ENCODE peak calls at places on chromosomes 11 and 22, in six cellular contexts. O is GM13977, K is stomach, E is neural crest cell, N is lower lobe of right lung, I is esophagus muscularis mucosa. T is an unnamed sample.

GRCh38 chr22:50529416-50530279 is at the start of gene TYMP:
- DNase-seq in O (peak; percentile 93), K (peak; percentile 83), E (no peak), N (peak; percentile 90), I (no peak), T (peak; percentile 85)

GRCh38 chr11:4644233-4644632 is 451 bp downstream of the OR51E1 start:
- DNase-seq in O (no peak), K (no peak), E (no peak), N (no peak), I (no peak), T (no peak)

GRCh38 chr22:23380230-23380573 is 199.9 kb downstream of the IGLL1 start:
- DNase-seq in O (no peak), K (peak; percentile 41), E (no peak), N (no peak), I (no peak), T (no peak)

GRCh38 chr11:19919050-19919561 is 206.5 kb downstream of the NAV2 start:
- DNase-seq in O (no peak), K (peak; percentile 65), E (no peak), N (peak; percentile 80), I (no peak), T (no peak)

GRCh38 chr11:86172894-86173293 is 71.7 kb upstream of the EED start:
- DNase-seq in O (no peak), K (no peak), E (no peak), N (no peak), I (no peak), T (no peak)

GRCh38 chr11:100791873-100792272 is 104.8 kb downstream of the ARHGAP42 start:
- DNase-seq in O (no peak), K (no peak), E (no peak), N (no peak), I (no peak), T (no peak)

GRCh38 chr22:30277547-30278344 is 11.1 kb upstream of the OSM start:
- DNase-seq in O (no peak), K (no peak), E (no peak), N (no peak), I (no peak), T (no peak)

GRCh38 chr11:65850217-65851082 is 7.5 kb downstream of the CFL1 start:
- DNase-seq in O (no peak), K (no peak), E (no peak), N (no peak), I (no peak), T (no peak)

GRCh38 chr11:77619576-77620198 is 17.9 kb downstream of the CLNS1A start:
- DNase-seq in O (peak; percentile 14), K (no peak), E (peak; percentile 18), N (no peak), I (no peak), T (peak; percentile 20)

GRCh38 chr11:93957553-93957952 is 63.6 kb upstream of the HEPHL1 start:
- DNase-seq in O (no peak), K (no peak), E (no peak), N (no peak), I (no peak), T (no peak)

GRCh38 chr11:3840289-3840869 is 380 bp downstream of the RHOG start:
- DNase-seq in O (no peak), K (no peak), E (peak; percentile 44), N (peak; percentile 55), I (no peak), T (no peak)

GRCh38 chr11:123457187-123457770 is 27.2 kb downstream of the GRAMD1B start:
- DNase-seq in O (no peak), K (no peak), E (no peak), N (peak; percentile 63), I (no peak), T (no peak)

GRCh38 chr22:46336119-46337078 is 885 bp downstream of the TRMU start:
- DNase-seq in O (no peak), K (peak; percentile 32), E (no peak), N (peak; percentile 59), I (no peak), T (no peak)

GRCh38 chr11:134576721-134577171 is 164.7 kb upstream of the B3GAT1 start:
- DNase-seq in O (no peak), K (no peak), E (no peak), N (no peak), I (peak; percentile 84), T (no peak)

GRCh38 chr11:57094206-57094940 is 87.4 kb upstream of the LRRC55 start:
- DNase-seq in O (no peak), K (no peak), E (no peak), N (no peak), I (no peak), T (no peak)

GRCh38 chr11:107988397-107989158 is 20.1 kb upstream of the CUL5 start:
- DNase-seq in O (no peak), K (no peak), E (no peak), N (no peak), I (no peak), T (no peak)

GRCh38 chr11:97367406-97368083 is 977.7 kb downstream of the JRKL start:
- DNase-seq in O (no peak), K (no peak), E (no peak), N (no peak), I (no peak), T (no peak)

GRCh38 chr11:3357994-3358676 is 20.8 kb downstream of the ZNF195 start:
- DNase-seq in O (no peak), K (no peak), E (no peak), N (no peak), I (no peak), T (no peak)

GRCh38 chr11:69817265-69818236 is 1.7 kb downstream of the FGF3 start:
- DNase-seq in O (no peak), K (no peak), E (no peak), N (no peak), I (no peak), T (no peak)

GRCh38 chr11:71999813-72000590 is 1.3 kb downstream of the IL18BP start:
- DNase-seq in O (no peak), K (no peak), E (no peak), N (no peak), I (no peak), T (no peak)

GRCh38 chr11:128463386-128463829 is 124.0 kb downstream of the ETS1 start:
- DNase-seq in O (no peak), K (no peak), E (no peak), N (no peak), I (peak; percentile 81), T (no peak)

GRCh38 chr11:8250446-8250845 is 13.2 kb downstream of the LMO1 start:
- DNase-seq in O (no peak), K (no peak), E (no peak), N (peak; percentile 19), I (no peak), T (no peak)

GRCh38 chr11:66685276-66686099 is 7.8 kb upstream of the RBM4B start:
- DNase-seq in O (no peak), K (no peak), E (no peak), N (no peak), I (no peak), T (no peak)

GRCh38 chr22:27237342-27237741 is 564.2 kb downstream of the MN1 start:
- DNase-seq in O (no peak), K (no peak), E (no peak), N (no peak), I (no peak), T (no peak)

GRCh38 chr22:47808886-47809620 is 1046.6 kb downstream of the TBC1D22A start:
- DNase-seq in O (no peak), K (no peak), E (no peak), N (no peak), I (no peak), T (no peak)

GRCh38 chr11:119262668-119263351 is 54.1 kb downstream of the MCAM start:
- DNase-seq in O (peak; percentile 31), K (no peak), E (no peak), N (no peak), I (no peak), T (peak; percentile 19)

DNA sequence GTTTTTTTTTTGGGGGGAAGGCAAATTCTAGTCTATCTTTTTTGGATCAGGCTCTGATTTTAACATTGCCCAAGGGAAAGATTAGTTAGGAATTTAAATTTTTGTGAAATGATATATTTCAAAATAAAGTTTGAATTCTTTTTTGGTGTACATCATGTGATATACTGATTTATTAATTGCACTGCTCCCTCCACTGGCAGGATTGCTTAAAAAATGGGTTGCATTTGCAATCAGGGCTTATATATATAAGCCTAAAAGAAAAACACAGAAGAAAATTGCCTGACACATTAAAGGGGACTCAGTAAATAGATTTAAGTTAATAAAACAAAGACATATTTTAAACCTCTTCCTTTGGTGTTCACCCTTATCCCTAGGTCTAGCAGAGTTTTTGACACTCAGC is 1.2 kb downstream of the DYNC2H1 start:
- DNase-seq in O (no peak), K (no peak), E (no peak), N (no peak), I (no peak), T (no peak)
- TF ChIP-seq CTCF in O (no peak), K (no peak), E (peak; percentile 40), N (peak; percentile 18), I (no peak), T (no peak)

GRCh38 chr11:63998558-63999348 is 12.5 kb downstream of the OTUB1 start:
- DNase-seq in O (peak; percentile 56), K (peak; percentile 65), E (peak; percentile 29), N (peak; percentile 50), I (no peak), T (no peak)
- TF ChIP-seq CTCF in O (no peak), K (no peak), E (no peak), N (no peak), I (no peak), T (no peak)

DNA sequence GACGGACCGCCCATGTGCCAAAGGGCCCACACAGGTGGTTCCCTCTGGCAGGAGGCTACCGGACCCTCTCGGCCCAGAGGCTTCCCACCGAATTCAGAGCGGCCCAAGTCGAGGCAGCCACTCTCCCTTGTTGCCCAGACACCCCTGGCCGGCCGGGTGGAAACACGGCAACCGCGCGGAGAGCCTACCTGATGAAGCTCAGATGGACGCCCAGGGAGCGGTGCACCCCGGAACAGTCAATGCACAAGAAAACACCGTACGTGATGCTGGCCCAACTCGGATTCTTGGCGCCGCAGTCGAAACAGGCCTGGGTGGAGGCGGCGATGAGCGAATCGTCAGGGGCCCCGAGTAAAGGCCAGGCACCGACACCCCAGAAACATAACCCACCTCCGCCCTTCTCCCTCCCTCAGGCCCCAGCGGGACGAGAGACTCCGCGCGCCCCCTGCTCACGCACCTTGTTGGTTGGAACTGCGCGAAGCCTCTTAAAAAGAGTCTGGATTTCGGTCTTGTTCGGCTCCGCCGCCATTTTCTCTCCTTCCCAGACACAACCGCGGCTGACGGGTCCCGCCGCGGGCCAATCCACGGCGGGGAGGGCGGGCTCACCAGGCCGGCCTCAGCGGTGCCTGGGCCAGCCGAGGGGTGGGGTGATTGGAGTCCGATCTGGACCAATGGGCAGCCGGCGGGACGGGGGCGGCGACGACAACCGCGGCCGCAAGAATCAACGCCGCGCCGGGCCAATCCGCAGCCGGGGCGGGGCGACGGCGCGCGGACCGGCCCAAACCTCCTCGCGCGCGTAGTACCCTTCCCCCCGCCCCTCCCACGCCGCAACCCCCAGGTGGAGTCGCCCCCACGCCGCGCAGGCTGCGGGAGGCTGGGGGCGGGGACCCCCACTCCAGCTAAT is at the start of gene ARFGAP2:
- DNase-seq in O (peak; percentile 100), K (peak; percentile 98), E (peak; percentile 90), N (peak; percentile 98), I (peak; percentile 99), T (peak; percentile 100)
- TF ChIP-seq CTCF in O (no peak), K (no peak), E (no peak), N (no peak), I (no peak), T (no peak)

DNA sequence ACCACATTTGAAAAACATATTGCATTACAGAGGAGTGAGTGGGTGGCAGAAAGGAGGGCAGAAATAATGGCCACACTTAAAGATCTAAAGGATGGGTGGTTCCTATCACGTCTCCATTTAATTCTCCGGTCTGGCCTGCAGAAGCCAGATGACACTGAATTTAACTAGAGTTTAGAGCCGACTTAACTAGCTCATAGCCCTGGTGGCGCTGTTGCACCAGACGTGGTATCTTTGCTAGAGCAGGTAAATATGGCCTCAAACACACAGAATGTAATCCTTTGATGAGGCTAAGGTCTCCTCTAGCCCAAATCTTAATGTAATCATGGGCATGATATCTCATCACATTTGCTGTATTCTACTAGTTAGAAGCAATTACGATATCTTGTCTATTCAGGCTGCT is 51.5 kb upstream of the GAL start:
- DNase-seq in O (no peak), K (peak; percentile 66), E (peak; percentile 36), N (no peak), I (no peak), T (no peak)
- TF ChIP-seq CTCF in O (peak; percentile 51), K (no peak), E (peak; percentile 72), N (peak; percentile 21), I (no peak), T (peak; percentile 37)

T was measured in GM10248.